ENCODE peak calls at places on chromosomes 13 and 19, in six cellular contexts. X, T, E, Y, H and C are unnamed samples.
A peak's percentile ranks its signal among the peaks of the same experiment; 100 is the strongest.

GRCh38 chr13:111129465-111130110 is 14.5 kb downstream of the ARHGEF7 start:
- DNase-seq in X (no peak), T (no peak), H (no peak), Y (no peak), E (no peak), C (no peak)

GRCh38 chr19:48815870-48816501 is 5.2 kb upstream of the BCAT2 start:
- DNase-seq in T (no peak), Y (no peak), H (no peak), E (no peak), X (no peak), C (no peak)

GRCh38 chr19:54188224-54188871 is 1.0 kb downstream of the MBOAT7 start:
- DNase-seq in X (peak; percentile 42), Y (no peak), E (no peak), T (no peak), H (no peak), C (no peak)

GRCh38 chr19:50357178-50358100 is 8.0 kb downstream of the NAPSA start:
- DNase-seq in E (no peak), X (peak; percentile 57), T (no peak), H (no peak), Y (peak; percentile 95), C (peak; percentile 67)

GRCh38 chr19:53091855-53092254 is 11.4 kb downstream of the ZNF160 start:
- DNase-seq in T (no peak), Y (no peak), X (no peak), H (no peak), E (no peak), C (no peak)

GRCh38 chr19:6292006-6292405 is 12.2 kb upstream of the MLLT1 start:
- DNase-seq in T (no peak), Y (no peak), H (no peak), E (no peak), X (no peak), C (no peak)

GRCh38 chr13:31588331-31588730 is 151.0 kb upstream of the RXFP2 start:
- DNase-seq in E (no peak), Y (no peak), X (no peak), T (no peak), H (no peak), C (no peak)

GRCh38 chr19:45423589-45424190 is at the start of gene ERCC1:
- DNase-seq in X (peak; percentile 95), Y (peak; percentile 99), T (peak; percentile 97), E (peak; percentile 81), H (peak; percentile 99), C (peak; percentile 90)

GRCh38 chr13:24528816-24529398 is 16.3 kb upstream of the PARP4 start:
- DNase-seq in X (no peak), T (no peak), Y (no peak), H (no peak), E (no peak), C (no peak)

GRCh38 chr19:29663861-29664752 is 1.2 kb upstream of the PLEKHF1 start:
- DNase-seq in E (no peak), X (no peak), H (no peak), Y (no peak), T (no peak), C (no peak)

GRCh38 chr19:50570997-50571396 is 2.8 kb upstream of the LRRC4B start:
- DNase-seq in E (no peak), H (no peak), T (no peak), Y (no peak), X (no peak), C (no peak)

GRCh38 chr13:94209110-94209509 is 270.4 kb downstream of the DCT start:
- DNase-seq in E (no peak), H (no peak), X (peak; percentile 43), T (no peak), Y (no peak), C (no peak)

GRCh38 chr13:110536006-110536693 is 25.4 kb downstream of the RAB20 start:
- DNase-seq in H (no peak), Y (no peak), E (no peak), T (no peak), X (no peak), C (no peak)

GRCh38 chr19:6424190-6424938 is at the start of gene KHSRP:
- DNase-seq in E (no peak), H (peak; percentile 37), Y (peak; percentile 59), T (no peak), X (no peak), C (no peak)

GRCh38 chr19:19595171-19595701 is 23.3 kb downstream of the PBX4 start:
- DNase-seq in X (peak; percentile 14), T (no peak), Y (no peak), H (no peak), E (no peak), C (no peak)
- TF ChIP-seq CTCF in X (no peak), T (no peak), Y (no peak), H (no peak), E (no peak), C (no peak)

GRCh38 chr19:1893791-1894190 is 8.5 kb upstream of the ABHD17A start:
- DNase-seq in H (no peak), Y (no peak), E (no peak), T (no peak), X (no peak), C (no peak)
- TF ChIP-seq CTCF in H (no peak), Y (no peak), E (no peak), T (no peak), X (no peak), C (no peak)

DNA sequence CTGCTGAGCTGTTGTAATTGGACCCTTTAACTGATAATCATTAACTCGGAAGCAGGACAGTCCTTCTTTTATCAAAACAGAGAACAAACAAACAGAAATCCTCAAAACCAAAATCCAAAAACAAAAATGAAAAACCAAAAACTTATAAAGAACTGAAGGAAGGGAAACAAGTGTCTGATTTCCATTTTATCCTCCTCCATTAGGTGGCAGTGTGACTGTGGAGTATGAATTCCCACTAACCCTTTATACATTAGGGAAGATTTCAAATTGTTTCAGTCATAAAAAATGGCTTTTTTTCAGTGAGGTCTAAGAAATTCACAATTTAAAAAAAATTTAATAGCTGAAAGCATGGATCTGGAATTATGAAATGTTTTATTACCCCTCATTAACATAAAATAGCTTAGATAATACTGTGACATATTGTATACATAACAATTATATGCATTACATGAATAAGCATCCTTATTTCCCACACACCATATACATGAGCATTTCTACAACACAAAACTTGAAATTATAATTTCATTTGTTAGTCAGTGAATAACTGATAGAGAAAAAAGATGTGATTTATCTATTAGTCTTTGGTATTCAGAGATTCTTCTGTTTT is 1074.3 kb upstream of the PCDH9 start:
- DNase-seq in H (peak; percentile 37), E (no peak), T (no peak), Y (no peak), X (peak; percentile 19), C (no peak)
- TF ChIP-seq CTCF in H (peak; percentile 63), E (peak; percentile 8), T (peak; percentile 80), Y (no peak), X (peak; percentile 48), C (peak; percentile 49)

DNA sequence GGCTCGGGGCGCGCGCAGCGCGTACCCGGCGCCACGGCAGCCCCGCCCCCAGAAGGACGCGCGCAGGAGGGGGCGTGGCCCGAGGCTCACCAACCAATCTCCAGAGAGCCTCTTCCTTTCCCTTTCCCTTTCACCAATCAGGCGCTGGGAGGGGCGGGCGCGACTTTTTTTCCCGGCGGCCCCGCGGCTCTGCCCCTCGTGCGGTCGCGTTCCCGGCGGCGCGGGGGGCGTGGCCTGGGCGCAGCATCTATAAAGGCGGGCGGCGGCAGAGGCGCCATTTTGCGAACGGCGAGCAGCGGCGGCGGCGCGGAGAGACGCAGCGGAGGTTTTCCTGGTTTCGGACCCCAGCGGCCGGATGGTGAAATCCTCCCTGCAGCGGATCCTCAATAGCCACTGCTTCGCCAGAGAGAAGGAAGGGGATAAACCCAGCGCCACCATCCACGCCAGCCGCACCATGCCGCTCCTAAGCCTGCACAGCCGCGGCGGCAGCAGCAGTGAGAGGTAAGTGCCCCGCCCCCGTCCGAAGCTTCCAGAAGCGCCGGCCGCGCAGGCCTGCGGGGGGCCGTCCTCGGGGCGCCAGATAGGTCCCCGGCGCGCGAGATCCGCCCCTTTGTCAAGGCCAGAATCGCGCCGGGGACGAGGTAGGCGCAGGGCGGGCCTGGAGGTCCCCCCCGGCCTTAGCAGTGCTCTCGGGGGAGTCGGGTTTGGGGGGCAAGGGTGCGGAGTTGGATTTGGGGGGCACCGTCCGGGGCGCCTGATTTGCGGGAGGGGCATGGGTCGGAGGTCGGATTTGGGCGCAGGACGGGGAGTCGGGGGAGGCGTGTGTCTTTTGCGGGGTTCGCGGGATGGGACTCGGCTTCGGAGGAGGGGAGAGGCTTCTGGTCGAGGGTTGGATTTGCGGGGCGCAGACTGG is 12.5 kb downstream of the PEAK3 start:
- DNase-seq in H (peak; percentile 100), T (peak; percentile 100), X (peak; percentile 97), Y (peak; percentile 100), E (peak; percentile 93), C (peak; percentile 100)
- TF ChIP-seq CTCF in H (no peak), T (peak; percentile 16), X (no peak), Y (no peak), E (no peak), C (no peak)

DNA sequence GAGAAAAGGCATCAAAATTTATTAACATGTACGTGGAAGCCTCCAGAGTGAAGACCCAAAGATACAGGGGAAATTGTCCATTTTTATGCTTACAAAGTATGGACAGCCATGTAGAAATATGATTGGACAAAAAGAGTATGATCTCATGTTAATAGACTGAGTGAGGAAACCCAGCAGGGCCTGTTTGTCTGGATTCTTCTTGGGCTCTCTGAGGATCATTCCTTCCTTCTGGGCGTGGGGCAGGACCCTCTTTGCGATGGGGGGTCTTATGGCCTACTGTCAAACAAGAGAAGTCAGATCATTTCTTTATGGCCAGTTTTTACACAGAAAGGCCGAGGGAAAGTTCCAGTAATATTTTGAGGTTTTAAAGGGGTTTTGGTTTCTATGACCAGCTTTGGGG is 110.8 kb downstream of the ESD start:
- DNase-seq in T (no peak), Y (no peak), H (no peak), X (no peak), E (no peak), C (peak; percentile 48)
- TF ChIP-seq CTCF in T (no peak), Y (no peak), H (no peak), X (no peak), E (no peak), C (no peak)

DNA sequence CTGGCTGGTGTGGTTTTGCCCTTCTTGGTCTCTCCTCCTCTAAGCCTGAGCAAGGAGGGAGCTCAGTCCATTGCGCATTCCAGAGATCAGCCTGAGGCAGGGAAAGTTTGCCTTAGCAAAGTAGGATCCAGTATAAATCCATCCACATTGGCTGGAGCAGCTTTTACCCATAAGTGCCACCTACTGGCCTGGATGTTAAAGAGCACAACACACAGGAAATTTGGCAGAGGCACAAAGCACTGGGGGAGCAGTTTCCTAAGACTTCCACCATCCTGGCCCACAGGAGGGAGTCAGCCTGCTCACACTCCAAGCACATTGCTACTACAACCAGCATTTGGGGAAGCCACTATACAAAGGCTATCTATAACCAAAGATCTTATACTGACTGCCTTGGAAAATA is 1124.2 kb downstream of the SLITRK1 start:
- DNase-seq in H (peak; percentile 9), E (no peak), X (peak; percentile 56), T (no peak), Y (peak; percentile 53), C (no peak)
- TF ChIP-seq CTCF in H (no peak), E (no peak), X (peak; percentile 44), T (peak; percentile 47), Y (peak; percentile 46), C (no peak)